ENCODE peak calls at places on chromosomes 1 and 21, in seven cellular contexts. One of them, this sample, is unnamed.

GRCh38 chr1:54312874-54313316 is 93.3 kb downstream of the SSBP3 start:
- DNase-seq in neuronal stem cell: no peak
- DNase-seq in IMR-90: peak
- DNase-seq in mesendoderm: peak
- DNase-seq in H1: no peak
- DNase-seq in trophoblast cell: no peak
- DNase-seq in mesenchymal stem cell: peak
- DNase-seq in this sample: peak

GRCh38 chr21:26351661-26352060 is 181.1 kb upstream of the APP start:
- DNase-seq in neuronal stem cell: no peak
- DNase-seq in IMR-90: no peak
- DNase-seq in mesendoderm: no peak
- DNase-seq in H1: no peak
- DNase-seq in trophoblast cell: peak
- DNase-seq in mesenchymal stem cell: no peak
- DNase-seq in this sample: no peak

GRCh38 chr1:41495171-41495948 is 10.9 kb upstream of the EDN2 start:
- DNase-seq in neuronal stem cell: no peak
- DNase-seq in IMR-90: peak
- DNase-seq in mesendoderm: peak
- DNase-seq in H1: peak
- DNase-seq in trophoblast cell: no peak
- DNase-seq in mesenchymal stem cell: peak
- DNase-seq in this sample: peak

GRCh38 chr1:45018599-45019230 is 6.7 kb downstream of the UROD start:
- DNase-seq in neuronal stem cell: peak
- DNase-seq in IMR-90: peak
- DNase-seq in mesendoderm: peak
- DNase-seq in H1: peak
- DNase-seq in trophoblast cell: peak
- DNase-seq in mesenchymal stem cell: peak
- DNase-seq in this sample: peak

GRCh38 chr1:209368864-209369598 is 214.5 kb upstream of the CAMK1G start:
- DNase-seq in neuronal stem cell: no peak
- DNase-seq in IMR-90: peak
- DNase-seq in mesendoderm: no peak
- DNase-seq in H1: no peak
- DNase-seq in trophoblast cell: no peak
- DNase-seq in mesenchymal stem cell: no peak
- DNase-seq in this sample: no peak

GRCh38 chr1:97348599-97349265 is 572.1 kb downstream of the DPYD start:
- DNase-seq in neuronal stem cell: no peak
- DNase-seq in IMR-90: peak
- DNase-seq in mesendoderm: no peak
- DNase-seq in H1: no peak
- DNase-seq in trophoblast cell: no peak
- DNase-seq in mesenchymal stem cell: no peak
- DNase-seq in this sample: no peak

GRCh38 chr21:45838636-45839035 is 142.9 kb upstream of the COL6A1 start:
- DNase-seq in neuronal stem cell: no peak
- DNase-seq in IMR-90: peak
- DNase-seq in mesendoderm: no peak
- DNase-seq in H1: no peak
- DNase-seq in trophoblast cell: no peak
- DNase-seq in mesenchymal stem cell: no peak
- DNase-seq in this sample: no peak

GRCh38 chr1:230345139-230345885 is 80.8 kb downstream of the PGBD5 start:
- DNase-seq in neuronal stem cell: no peak
- DNase-seq in IMR-90: no peak
- DNase-seq in mesendoderm: no peak
- DNase-seq in H1: no peak
- DNase-seq in trophoblast cell: no peak
- DNase-seq in mesenchymal stem cell: no peak
- DNase-seq in this sample: no peak

GRCh38 chr1:19481826-19482398 is 3.4 kb downstream of the CAPZB start:
- DNase-seq in neuronal stem cell: no peak
- DNase-seq in IMR-90: no peak
- DNase-seq in mesendoderm: no peak
- DNase-seq in H1: no peak
- DNase-seq in trophoblast cell: no peak
- DNase-seq in mesenchymal stem cell: no peak
- DNase-seq in this sample: peak

GRCh38 chr1:94634977-94635416 is 93.4 kb upstream of the F3 start:
- DNase-seq in neuronal stem cell: no peak
- DNase-seq in IMR-90: no peak
- DNase-seq in mesendoderm: peak
- DNase-seq in H1: no peak
- DNase-seq in trophoblast cell: no peak
- DNase-seq in mesenchymal stem cell: no peak
- DNase-seq in this sample: no peak

GRCh38 chr1:101781437-101781836 is 215.3 kb downstream of the OLFM3 start:
- DNase-seq in neuronal stem cell: no peak
- DNase-seq in IMR-90: no peak
- DNase-seq in mesendoderm: no peak
- DNase-seq in H1: no peak
- DNase-seq in trophoblast cell: no peak
- DNase-seq in mesenchymal stem cell: peak
- DNase-seq in this sample: no peak

GRCh38 chr1:156285437-156285836 is 1.3 kb downstream of the TMEM79 start:
- DNase-seq in neuronal stem cell: no peak
- DNase-seq in IMR-90: no peak
- DNase-seq in mesendoderm: no peak
- DNase-seq in H1: no peak
- DNase-seq in trophoblast cell: no peak
- DNase-seq in mesenchymal stem cell: no peak
- DNase-seq in this sample: no peak

GRCh38 chr1:210633636-210634035 is 304.9 kb downstream of the HHAT start:
- DNase-seq in neuronal stem cell: no peak
- DNase-seq in IMR-90: no peak
- DNase-seq in mesendoderm: no peak
- DNase-seq in H1: no peak
- DNase-seq in trophoblast cell: no peak
- DNase-seq in mesenchymal stem cell: no peak
- DNase-seq in this sample: no peak

GRCh38 chr21:16570856-16571255 is 841.1 kb downstream of the USP25 start:
- DNase-seq in neuronal stem cell: no peak
- DNase-seq in IMR-90: no peak
- DNase-seq in mesendoderm: no peak
- DNase-seq in H1: no peak
- DNase-seq in trophoblast cell: peak
- DNase-seq in mesenchymal stem cell: no peak
- DNase-seq in this sample: no peak

GRCh38 chr1:228400692-228401454 is 5.8 kb downstream of the TRIM11 start:
- DNase-seq in neuronal stem cell: no peak
- DNase-seq in IMR-90: no peak
- DNase-seq in mesendoderm: no peak
- DNase-seq in H1: no peak
- DNase-seq in trophoblast cell: no peak
- DNase-seq in mesenchymal stem cell: no peak
- DNase-seq in this sample: peak

GRCh38 chr1:45243476-45244343 is 37.3 kb upstream of the ZSWIM5 start:
- DNase-seq in neuronal stem cell: no peak
- DNase-seq in IMR-90: no peak
- DNase-seq in mesendoderm: no peak
- DNase-seq in H1: no peak
- DNase-seq in trophoblast cell: no peak
- DNase-seq in mesenchymal stem cell: no peak
- DNase-seq in this sample: no peak

GRCh38 chr1:226739696-226740065 is 599 bp upstream of the ITPKB start:
- DNase-seq in neuronal stem cell: no peak
- DNase-seq in IMR-90: no peak
- DNase-seq in mesendoderm: no peak
- DNase-seq in H1: no peak
- DNase-seq in trophoblast cell: no peak
- DNase-seq in mesenchymal stem cell: no peak
- DNase-seq in this sample: no peak

GRCh38 chr21:25845729-25846256 is 111.0 kb downstream of the GABPA start:
- DNase-seq in neuronal stem cell: no peak
- DNase-seq in IMR-90: peak
- DNase-seq in mesendoderm: no peak
- DNase-seq in H1: no peak
- DNase-seq in trophoblast cell: peak
- DNase-seq in mesenchymal stem cell: peak
- DNase-seq in this sample: no peak

GRCh38 chr1:8281843-8282509 is 35.9 kb upstream of the SLC45A1 start:
- DNase-seq in neuronal stem cell: no peak
- DNase-seq in IMR-90: peak
- DNase-seq in mesendoderm: no peak
- DNase-seq in H1: no peak
- DNase-seq in trophoblast cell: no peak
- DNase-seq in mesenchymal stem cell: no peak
- DNase-seq in this sample: no peak

GRCh38 chr1:236083650-236084385 is 18.9 kb upstream of the NID1 start:
- DNase-seq in neuronal stem cell: no peak
- DNase-seq in IMR-90: peak
- DNase-seq in mesendoderm: peak
- DNase-seq in H1: no peak
- DNase-seq in trophoblast cell: no peak
- DNase-seq in mesenchymal stem cell: peak
- DNase-seq in this sample: no peak

GRCh38 chr1:221839794-221840395 is 98.0 kb upstream of the DUSP10 start:
- DNase-seq in neuronal stem cell: no peak
- DNase-seq in IMR-90: peak
- DNase-seq in mesendoderm: peak
- DNase-seq in H1: no peak
- DNase-seq in trophoblast cell: peak
- DNase-seq in mesenchymal stem cell: peak
- DNase-seq in this sample: no peak

GRCh38 chr1:21634481-21635137 is 34.5 kb downstream of the RAP1GAP start:
- DNase-seq in neuronal stem cell: no peak
- DNase-seq in IMR-90: no peak
- DNase-seq in mesendoderm: no peak
- DNase-seq in H1: no peak
- DNase-seq in trophoblast cell: no peak
- DNase-seq in mesenchymal stem cell: no peak
- DNase-seq in this sample: no peak

GRCh38 chr1:47677241-47677940 is 239.5 kb downstream of the FOXD2 start:
- DNase-seq in neuronal stem cell: no peak
- DNase-seq in IMR-90: no peak
- DNase-seq in mesendoderm: no peak
- DNase-seq in H1: peak
- DNase-seq in trophoblast cell: no peak
- DNase-seq in mesenchymal stem cell: no peak
- DNase-seq in this sample: peak

DNA sequence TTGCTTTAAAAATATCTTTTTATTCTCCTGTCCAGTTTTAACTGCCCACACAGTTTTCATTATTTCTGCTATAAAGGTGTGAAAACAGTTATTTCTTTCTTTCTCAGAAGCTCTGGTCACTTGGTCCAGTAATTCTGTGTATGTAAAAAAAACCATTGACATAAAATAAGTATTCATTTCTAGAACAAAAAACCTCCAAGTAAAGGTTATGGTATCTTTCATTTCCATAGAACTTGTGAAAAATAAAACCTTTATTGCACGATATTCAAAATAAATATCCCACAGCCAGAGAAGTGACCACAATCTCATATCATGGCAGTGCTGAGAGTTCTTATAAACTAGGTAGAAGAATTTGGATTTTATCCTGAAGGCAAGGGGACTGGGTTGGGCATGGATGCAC is 96.9 kb upstream of the TNFSF4 start:
- DNase-seq in neuronal stem cell: no peak
- DNase-seq in IMR-90: no peak
- DNase-seq in mesendoderm: no peak
- DNase-seq in H1: no peak
- DNase-seq in trophoblast cell: no peak
- DNase-seq in mesenchymal stem cell: no peak
- DNase-seq in this sample: no peak
- H2BK5ac ChIP-seq in neuronal stem cell: no peak
- H2BK5ac ChIP-seq in IMR-90: no peak
- H2BK5ac ChIP-seq in mesendoderm: no peak
- H2BK5ac ChIP-seq in H1: no peak
- H2BK5ac ChIP-seq in trophoblast cell: no peak
- H2BK5ac ChIP-seq in mesenchymal stem cell: no peak
- H2BK5ac ChIP-seq in this sample: no peak

GRCh38 chr1:106768501-106768900 is 288.0 kb upstream of the PRMT6 start:
- DNase-seq in neuronal stem cell: no peak
- DNase-seq in IMR-90: no peak
- DNase-seq in mesendoderm: no peak
- DNase-seq in H1: no peak
- DNase-seq in trophoblast cell: peak
- DNase-seq in mesenchymal stem cell: no peak
- DNase-seq in this sample: no peak
- H2BK5ac ChIP-seq in neuronal stem cell: no peak
- H2BK5ac ChIP-seq in IMR-90: no peak
- H2BK5ac ChIP-seq in mesendoderm: no peak
- H2BK5ac ChIP-seq in H1: no peak
- H2BK5ac ChIP-seq in trophoblast cell: no peak
- H2BK5ac ChIP-seq in mesenchymal stem cell: no peak
- H2BK5ac ChIP-seq in this sample: no peak

GRCh38 chr1:86852737-86853408 is 61.1 kb downstream of the SELENOF start:
- DNase-seq in neuronal stem cell: no peak
- DNase-seq in IMR-90: no peak
- DNase-seq in mesendoderm: no peak
- DNase-seq in H1: no peak
- DNase-seq in trophoblast cell: no peak
- DNase-seq in mesenchymal stem cell: no peak
- DNase-seq in this sample: no peak
- H2BK5ac ChIP-seq in neuronal stem cell: no peak
- H2BK5ac ChIP-seq in IMR-90: no peak
- H2BK5ac ChIP-seq in mesendoderm: no peak
- H2BK5ac ChIP-seq in H1: no peak
- H2BK5ac ChIP-seq in trophoblast cell: no peak
- H2BK5ac ChIP-seq in mesenchymal stem cell: no peak
- H2BK5ac ChIP-seq in this sample: no peak

DNA sequence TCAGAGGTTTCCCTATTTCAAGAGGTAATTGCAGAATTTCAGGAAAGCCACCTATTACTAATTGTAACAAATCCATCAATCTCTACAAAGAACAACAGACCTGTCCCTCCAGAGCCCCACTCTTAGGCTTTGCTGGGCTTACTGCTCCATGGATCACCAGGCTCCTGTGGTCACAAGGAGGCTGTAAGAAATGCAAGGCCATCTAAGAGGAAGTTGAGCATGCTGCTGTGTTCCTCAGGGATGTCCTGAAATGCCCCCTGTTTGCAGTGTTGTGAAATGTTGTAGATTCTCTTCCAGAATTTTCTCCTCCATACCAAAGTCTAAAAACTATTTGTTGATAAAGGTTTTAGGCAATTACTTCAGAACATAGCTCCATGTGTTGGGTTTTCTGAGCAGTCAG is 24.4 kb upstream of the DUSP23 start:
- DNase-seq in neuronal stem cell: no peak
- DNase-seq in IMR-90: no peak
- DNase-seq in mesendoderm: no peak
- DNase-seq in H1: no peak
- DNase-seq in trophoblast cell: peak
- DNase-seq in mesenchymal stem cell: no peak
- DNase-seq in this sample: no peak
- H2BK5ac ChIP-seq in neuronal stem cell: no peak
- H2BK5ac ChIP-seq in IMR-90: no peak
- H2BK5ac ChIP-seq in mesendoderm: no peak
- H2BK5ac ChIP-seq in H1: no peak
- H2BK5ac ChIP-seq in trophoblast cell: no peak
- H2BK5ac ChIP-seq in mesenchymal stem cell: no peak
- H2BK5ac ChIP-seq in this sample: no peak

This sample was measured in H9.